ENCODE peak calls at places on chromosomes 2 and 18, in eight cellular contexts. H is progenitor cell of endocrine pancreas, P is NCI-H1105, V is AG04450, Q is DND-41, W is PC-3, G is lower lobe of right lung, Y is endothelial cell of umbilical vein. E is an unnamed sample.

GRCh38 chr2:158723921-158724802 is 71.0 kb upstream of the DAPL1 start:
- DNase-seq in H (no peak), P (peak; percentile 21), V (no peak), Y (no peak), Q (no peak), G (no peak), W (peak; percentile 94), E (no peak)

GRCh38 chr2:157957596-157957995 is 81.5 kb upstream of the ACVR1 start:
- DNase-seq in G (no peak), Q (no peak), H (no peak), Y (no peak), P (no peak), W (no peak), V (no peak), E (no peak)

GRCh38 chr2:1601471-1602358 is 142.6 kb downstream of the PXDN start:
- DNase-seq in W (no peak), P (no peak), Q (no peak), H (no peak), V (no peak), G (no peak), Y (no peak), E (no peak)

GRCh38 chr2:24885221-24886113 is 34.6 kb downstream of the ADCY3 start:
- DNase-seq in G (no peak), H (no peak), Q (no peak), Y (no peak), P (no peak), V (no peak), W (no peak), E (no peak)

GRCh38 chr18:49368876-49369440 is 91.5 kb downstream of the DYM start:
- DNase-seq in G (no peak), Y (no peak), V (no peak), P (no peak), W (no peak), H (no peak), Q (no peak), E (no peak)

GRCh38 chr18:57989536-57989935 is 54.5 kb upstream of the NEDD4L start:
- DNase-seq in W (no peak), P (no peak), H (no peak), Q (no peak), G (no peak), V (no peak), Y (no peak), E (no peak)

GRCh38 chr2:134250840-134251461 is 2.9 kb upstream of the MGAT5 start:
- DNase-seq in Y (peak; percentile 33), P (no peak), W (no peak), Q (no peak), V (no peak), H (no peak), G (no peak), E (no peak)

GRCh38 chr2:39991298-39991697 is 212.2 kb upstream of the THUMPD2 start:
- DNase-seq in W (no peak), Y (no peak), H (no peak), Q (no peak), V (no peak), P (no peak), G (no peak), E (no peak)

GRCh38 chr2:66555076-66555475 is 120.2 kb downstream of the MEIS1 start:
- DNase-seq in W (no peak), Y (no peak), H (no peak), P (peak; percentile 26), G (no peak), Q (no peak), V (no peak), E (no peak)

GRCh38 chr2:202237787-202238233 is 587 bp downstream of the SUMO1 start:
- DNase-seq in W (peak; percentile 34), G (peak; percentile 47), P (peak; percentile 1), H (peak; percentile 11), Y (peak; percentile 70), Q (no peak), V (no peak), E (no peak)

GRCh38 chr18:9661564-9661963 is 46.5 kb upstream of the RAB31 start:
- DNase-seq in P (no peak), V (no peak), Q (no peak), Y (no peak), W (peak; percentile 56), G (no peak), H (no peak), E (no peak)

GRCh38 chr2:163401481-163401880 is 334.3 kb downstream of the FIGN start:
- DNase-seq in W (peak; percentile 55), Q (no peak), V (no peak), H (no peak), Y (peak; percentile 35), P (no peak), G (no peak), E (no peak)

GRCh38 chr2:149561309-149561926 is 26.2 kb downstream of the MMADHC start:
- DNase-seq in P (peak; percentile 37), W (peak; percentile 77), H (peak; percentile 13), V (no peak), G (no peak), Y (peak; percentile 57), Q (no peak), E (no peak)

GRCh38 chr2:12806535-12806934 is 89.8 kb downstream of the TRIB2 start:
- DNase-seq in Q (no peak), V (no peak), P (no peak), H (no peak), W (no peak), G (no peak), Y (peak; percentile 75), E (no peak)

GRCh38 chr2:107411267-107411666 is 415.4 kb upstream of the RGPD4 start:
- DNase-seq in P (no peak), Q (no peak), W (no peak), G (no peak), H (no peak), V (no peak), Y (no peak), E (no peak)

GRCh38 chr2:3572620-3573019 is 2.4 kb upstream of the RPS7 start:
- DNase-seq in H (no peak), V (no peak), P (no peak), G (no peak), Y (no peak), W (no peak), Q (no peak), E (no peak)

GRCh38 chr2:159076233-159076632 is 107.8 kb downstream of the TANC1 start:
- DNase-seq in V (peak; percentile 70), P (no peak), Y (peak; percentile 87), Q (no peak), W (peak; percentile 55), G (no peak), H (no peak), E (no peak)

GRCh38 chr18:50193796-50194622 is 938 bp downstream of the MYO5B start:
- DNase-seq in Y (no peak), V (no peak), W (peak; percentile 1), H (peak; percentile 27), P (no peak), G (no peak), Q (no peak), E (no peak)

GRCh38 chr2:224885836-224886547 is 156.3 kb downstream of the DOCK10 start:
- DNase-seq in Y (peak; percentile 21), W (peak; percentile 81), V (no peak), Q (no peak), H (no peak), G (no peak), P (no peak), E (no peak)

GRCh38 chr2:101340141-101340541 is 31.6 kb upstream of the RNF149 start:
- DNase-seq in G (no peak), Q (no peak), Y (no peak), V (no peak), P (no peak), W (peak; percentile 46), H (no peak), E (no peak)

GRCh38 chr2:201440182-201440581 is 11.1 kb downstream of the TRAK2 start:
- DNase-seq in V (no peak), Q (no peak), Y (no peak), W (peak; percentile 74), P (peak; percentile 81), G (no peak), H (no peak), E (no peak)